ENCODE peak calls at places on chromosomes 1 and 21, in eight cellular contexts. C, X, P, H, Q, I, F and W are unnamed samples. For H3K36me3, the result is how much of the 10 kb centered on the place peaks cover.

GRCh38 chr1:168172250-168172915 is 6.4 kb upstream of the TIPRL start:
- DNase-seq in I (no peak), P (no peak), X (no peak), H (no peak), F (no peak), Q (no peak), C (no peak), W (no peak)

GRCh38 chr1:232521660-232522059 is 108.3 kb downstream of the SIPA1L2 start:
- DNase-seq in F (no peak), H (no peak), I (no peak), Q (no peak), P (no peak), C (no peak), X (no peak), W (no peak)

GRCh38 chr1:25126568-25126967 is 105.7 kb downstream of the SYF2 start:
- DNase-seq in P (no peak), Q (no peak), X (no peak), C (no peak), F (no peak), H (no peak), I (no peak), W (no peak)

GRCh38 chr1:236280438-236281285 is 1.1 kb downstream of the ERO1B start:
- DNase-seq in I (peak), H (peak), Q (peak), P (peak), X (no peak), C (no peak), F (peak), W (peak)

GRCh38 chr21:45416619-45417018 is 11.7 kb downstream of the COL18A1 start:
- DNase-seq in P (no peak), H (no peak), X (no peak), F (no peak), C (peak), Q (no peak), I (no peak), W (no peak)

GRCh38 chr1:200279810-200280411 is 129.9 kb downstream of the ZNF281 start:
- DNase-seq in H (peak), I (peak), X (no peak), F (peak), C (no peak), P (no peak), Q (peak), W (peak)

GRCh38 chr1:85128296-85128695 is 72.5 kb downstream of the SYDE2 start:
- DNase-seq in H (no peak), X (no peak), C (no peak), I (no peak), Q (no peak), P (no peak), F (no peak), W (no peak)

GRCh38 chr21:27058673-27059365 is 91.9 kb upstream of the ADAMTS5 start:
- DNase-seq in P (no peak), X (no peak), Q (no peak), I (no peak), H (no peak), C (no peak), F (no peak), W (no peak)

GRCh38 chr1:105172803-105173202 is 1423.1 kb downstream of the AMY1C start:
- DNase-seq in I (no peak), F (no peak), H (no peak), Q (no peak), P (no peak), C (no peak), X (no peak), W (no peak)

GRCh38 chr1:9900142-9901043 is 9.7 kb downstream of the CTNNBIP1 start:
- DNase-seq in P (no peak), Q (peak), C (peak), F (peak), X (peak), H (peak), I (peak), W (peak)

GRCh38 chr1:26289158-26290059 is 9.5 kb downstream of the SH3BGRL3 start:
- DNase-seq in H (no peak), P (no peak), F (peak), C (peak), Q (peak), I (no peak), X (no peak), W (peak)

GRCh38 chr1:34361121-34361520 is 184.4 kb downstream of the C1orf94 start:
- DNase-seq in Q (no peak), F (no peak), P (no peak), H (no peak), C (no peak), I (no peak), X (no peak), W (no peak)

GRCh38 chr1:43410571-43410970 is 20.9 kb downstream of the SZT2 start:
- DNase-seq in I (no peak), H (no peak), Q (no peak), F (no peak), X (no peak), P (no peak), C (no peak), W (no peak)
- H3K36me3 ChIP-seq in I (under half), H (half or more), Q (under half), F (under half), X (under half), P (under half), C (under half), W (under half)

DNA sequence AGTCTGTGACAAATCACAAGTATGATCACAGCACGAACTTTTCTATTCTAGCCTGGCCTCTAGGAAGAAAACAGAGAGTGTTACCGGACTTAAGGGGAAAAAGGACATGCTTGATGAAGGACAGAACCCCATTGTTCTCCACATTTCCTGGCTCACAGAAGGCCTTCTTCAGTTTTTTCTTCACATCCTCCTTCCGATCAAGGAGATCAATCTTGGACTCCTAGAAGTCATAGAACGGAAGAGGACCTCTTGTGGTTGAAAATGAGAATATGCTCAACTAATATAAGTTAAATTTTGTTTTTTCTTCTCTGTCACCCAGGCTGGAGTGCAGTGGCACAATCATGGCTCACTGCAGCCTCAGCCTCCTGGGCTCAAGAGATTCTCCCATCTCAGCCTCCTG is 30.3 kb downstream of the YARS1 start:
- DNase-seq in F (no peak), H (no peak), P (no peak), X (no peak), C (no peak), Q (no peak), I (no peak), W (no peak)
- H3K36me3 ChIP-seq in F (under half), H (half or more), P (under half), X (half or more), C (under half), Q (under half), I (under half), W (under half)

GRCh38 chr1:23793861-23794731 is 3.2 kb downstream of the LYPLA2 start:
- DNase-seq in P (no peak), C (peak), F (no peak), H (no peak), X (no peak), I (no peak), Q (no peak), W (peak)

GRCh38 chr1:23793018-23793781 is 2.3 kb downstream of the LYPLA2 start:
- DNase-seq in C (peak), I (peak), P (no peak), F (peak), Q (peak), H (peak), X (no peak), W (peak)

GRCh38 chr1:23791434-23792047 is 596 bp downstream of the LYPLA2 start:
- DNase-seq in I (peak), P (no peak), C (peak), H (no peak), F (no peak), Q (peak), X (no peak), W (peak)

GRCh38 chr1:23790696-23791433 is at the start of gene LYPLA2:
- DNase-seq in C (peak), Q (peak), H (peak), P (peak), I (peak), X (peak), F (peak), W (peak)

DNA sequence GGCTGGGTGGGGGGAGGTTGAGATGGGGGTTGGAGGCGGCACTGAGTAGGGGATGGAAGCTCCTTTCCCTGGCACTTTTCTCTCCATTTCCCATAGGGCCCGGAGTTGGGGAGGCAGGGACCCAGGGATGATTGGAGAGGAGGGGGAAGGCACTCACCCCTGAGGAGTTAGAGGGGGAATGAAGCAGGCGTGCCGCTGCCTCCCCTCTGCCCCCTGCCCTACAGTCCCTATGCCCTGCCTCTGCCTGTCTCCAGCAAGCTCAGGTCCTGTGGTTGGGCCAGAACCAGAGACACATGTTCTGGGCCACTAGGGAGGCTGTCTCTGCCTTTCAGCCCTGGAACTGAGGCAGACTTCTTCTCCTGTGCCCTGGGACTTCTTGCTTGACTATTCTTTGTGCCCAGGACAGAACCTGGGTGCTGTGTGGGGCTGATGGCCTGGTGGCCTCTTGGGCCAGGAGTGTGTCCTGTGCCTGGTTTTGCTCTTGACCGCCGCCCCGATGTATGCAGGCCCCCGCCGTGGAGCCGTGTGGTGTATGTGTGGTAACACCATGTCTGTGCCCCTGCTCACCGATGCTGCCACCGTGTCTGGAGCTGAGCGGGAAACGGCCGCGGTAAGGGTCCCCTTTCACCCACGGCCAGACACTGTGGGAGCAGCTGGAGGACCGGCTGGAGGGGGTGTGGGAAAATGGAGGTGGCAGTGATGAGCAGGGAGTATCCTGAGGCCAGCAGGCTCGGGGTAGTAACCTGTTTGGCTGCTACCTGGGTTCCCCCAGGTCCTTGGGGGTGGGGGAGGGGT is 1.4 kb downstream of the LYPLA2 start:
- DNase-seq in I (no peak), F (no peak), Q (no peak), P (no peak), C (peak), H (no peak), X (no peak), W (no peak)
- H3K36me3 ChIP-seq in I (under half), F (under half), Q (under half), P (under half), C (under half), H (under half), X (under half), W (under half)

GRCh38 chr1:8866173-8866791 is 12.2 kb downstream of the ENO1 start:
- DNase-seq in F (no peak), H (no peak), C (no peak), X (no peak), Q (no peak), I (no peak), P (no peak), W (no peak)
- H3K36me3 ChIP-seq in F (half or more), H (half or more), C (half or more), X (half or more), Q (under half), I (under half), P (under half), W (half or more)

GRCh38 chr1:153932593-153933131 is 9.9 kb upstream of the GATAD2B start:
- DNase-seq in H (no peak), P (no peak), X (no peak), C (peak), F (no peak), I (no peak), Q (no peak), W (no peak)

GRCh38 chr1:153929981-153930948 is 7.5 kb upstream of the GATAD2B start:
- DNase-seq in I (no peak), P (no peak), C (peak), X (no peak), H (no peak), Q (no peak), F (no peak), W (no peak)

GRCh38 chr1:153933955-153934354 is 11.2 kb upstream of the GATAD2B start:
- DNase-seq in H (no peak), P (no peak), Q (no peak), X (no peak), F (no peak), I (no peak), C (peak), W (no peak)

GRCh38 chr1:153933420-153933819 is 10.6 kb upstream of the GATAD2B start:
- DNase-seq in X (no peak), I (no peak), Q (no peak), F (no peak), P (no peak), H (no peak), C (peak), W (no peak)

GRCh38 chr1:153932071-153932592 is 9.4 kb upstream of the GATAD2B start:
- DNase-seq in C (peak), Q (no peak), X (no peak), P (no peak), H (no peak), F (no peak), I (no peak), W (no peak)
- H3K36me3 ChIP-seq in C (under half), Q (under half), X (half or more), P (under half), H (half or more), F (under half), I (under half), W (under half)

GRCh38 chr1:183239220-183239742 is 53.2 kb downstream of the LAMC2 start:
- DNase-seq in F (no peak), C (no peak), Q (no peak), X (no peak), P (no peak), H (no peak), I (no peak), W (no peak)
- H3K36me3 ChIP-seq in F (under half), C (under half), Q (under half), X (under half), P (under half), H (under half), I (under half), W (under half)

GRCh38 chr1:8011923-8012858 is 13.9 kb downstream of the ERRFI1 start:
- DNase-seq in X (no peak), P (no peak), C (no peak), F (no peak), Q (no peak), H (no peak), I (no peak), W (no peak)

GRCh38 chr1:8011016-8011415 is 15.1 kb downstream of the ERRFI1 start:
- DNase-seq in F (no peak), X (no peak), Q (no peak), C (no peak), H (no peak), I (peak), P (no peak), W (no peak)

GRCh38 chr1:8009043-8010002 is 16.8 kb downstream of the ERRFI1 start:
- DNase-seq in F (no peak), H (no peak), C (no peak), Q (no peak), X (no peak), I (peak), P (no peak), W (no peak)

GRCh38 chr1:8012955-8013354 is 13.2 kb downstream of the ERRFI1 start:
- DNase-seq in F (no peak), X (no peak), Q (no peak), I (no peak), P (no peak), C (no peak), H (no peak), W (no peak)

DNA sequence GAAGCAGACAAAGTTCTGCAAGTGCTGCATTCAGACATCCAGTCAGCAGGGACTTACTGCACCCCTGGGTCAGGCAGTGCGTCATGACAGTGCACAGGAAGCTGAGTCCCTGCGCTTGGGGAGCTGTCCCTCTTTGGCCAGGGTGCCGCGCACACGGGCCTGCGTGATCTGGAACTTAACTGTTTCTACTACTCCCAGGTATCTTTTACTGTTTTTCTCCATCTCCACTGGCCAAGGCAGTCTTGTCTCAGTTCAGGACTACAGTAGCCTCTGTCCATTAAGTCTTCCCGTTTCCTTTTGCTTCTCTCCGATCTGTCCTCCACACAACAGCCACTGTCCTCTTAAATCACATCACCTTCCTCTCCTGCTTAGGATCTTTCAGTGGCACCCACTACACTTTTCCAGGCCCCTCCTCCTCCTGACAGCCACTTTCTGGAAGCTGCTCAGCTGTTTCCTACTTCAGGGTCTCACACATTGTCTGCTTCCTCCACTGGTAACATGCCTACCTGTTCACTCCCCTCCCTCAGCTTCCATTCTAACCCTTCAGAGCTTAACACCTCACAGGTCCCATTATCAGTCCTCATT is 15.9 kb downstream of the ERRFI1 start:
- DNase-seq in I (peak), Q (no peak), P (no peak), H (peak), X (no peak), F (no peak), C (no peak), W (no peak)
- H3K36me3 ChIP-seq in I (under half), Q (under half), P (under half), H (half or more), X (half or more), F (under half), C (half or more), W (under half)

GRCh38 chr1:220028496-220028895 is 17.8 kb downstream of the EPRS1 start:
- DNase-seq in Q (no peak), I (no peak), F (no peak), H (no peak), X (no peak), C (no peak), P (no peak), W (no peak)
- H3K36me3 ChIP-seq in Q (under half), I (under half), F (under half), H (half or more), X (under half), C (under half), P (under half), W (under half)